ENCODE peak calls at places on chromosomes 11 and 22, in seven cellular contexts. One of them, this sample, is unnamed.

GRCh38 chr11:112223125-112223524 is 3.1 kb upstream of the PTS start:
- DNase-seq in H1: no peak
- DNase-seq in trophoblast cell: no peak
- DNase-seq in H9: no peak
- DNase-seq in IMR-90: peak
- DNase-seq in mesenchymal stem cell: no peak
- DNase-seq in neuronal stem cell: no peak
- DNase-seq in this sample: no peak

GRCh38 chr11:29914203-29914930 is 102.5 kb downstream of the KCNA4 start:
- DNase-seq in H1: no peak
- DNase-seq in IMR-90: no peak
- DNase-seq in neuronal stem cell: no peak
- DNase-seq in trophoblast cell: peak
- DNase-seq in mesenchymal stem cell: no peak
- DNase-seq in H9: no peak
- DNase-seq in this sample: no peak

GRCh38 chr11:111941963-111942362 is 4.8 kb downstream of the DIXDC1 start:
- DNase-seq in trophoblast cell: no peak
- DNase-seq in neuronal stem cell: no peak
- DNase-seq in IMR-90: no peak
- DNase-seq in mesenchymal stem cell: no peak
- DNase-seq in H9: no peak
- DNase-seq in H1: no peak
- DNase-seq in this sample: no peak

GRCh38 chr11:11416917-11417316 is 63.9 kb upstream of the CSNK2A3 start:
- DNase-seq in IMR-90: peak
- DNase-seq in trophoblast cell: peak
- DNase-seq in mesenchymal stem cell: peak
- DNase-seq in neuronal stem cell: no peak
- DNase-seq in H1: no peak
- DNase-seq in H9: no peak
- DNase-seq in this sample: peak

GRCh38 chr22:31828739-31829138 is 74.9 kb downstream of the DEPDC5 start:
- DNase-seq in IMR-90: no peak
- DNase-seq in neuronal stem cell: no peak
- DNase-seq in mesenchymal stem cell: peak
- DNase-seq in trophoblast cell: no peak
- DNase-seq in H1: no peak
- DNase-seq in H9: no peak
- DNase-seq in this sample: no peak

GRCh38 chr11:36453678-36454077 is 56.4 kb downstream of the TRAF6 start:
- DNase-seq in IMR-90: peak
- DNase-seq in trophoblast cell: no peak
- DNase-seq in H9: no peak
- DNase-seq in mesenchymal stem cell: peak
- DNase-seq in neuronal stem cell: no peak
- DNase-seq in H1: no peak
- DNase-seq in this sample: no peak

GRCh38 chr22:49926916-49927315 is 8.5 kb downstream of the CRELD2 start:
- DNase-seq in neuronal stem cell: no peak
- DNase-seq in H9: no peak
- DNase-seq in trophoblast cell: no peak
- DNase-seq in mesenchymal stem cell: no peak
- DNase-seq in H1: no peak
- DNase-seq in IMR-90: no peak
- DNase-seq in this sample: no peak

GRCh38 chr11:107044503-107044902 is 26.2 kb upstream of the GUCY1A2 start:
- DNase-seq in mesenchymal stem cell: no peak
- DNase-seq in H9: no peak
- DNase-seq in neuronal stem cell: no peak
- DNase-seq in trophoblast cell: no peak
- DNase-seq in IMR-90: no peak
- DNase-seq in H1: no peak
- DNase-seq in this sample: no peak

GRCh38 chr22:35705141-35705540 is 12.5 kb upstream of the APOL5 start:
- DNase-seq in H9: no peak
- DNase-seq in mesenchymal stem cell: peak
- DNase-seq in trophoblast cell: peak
- DNase-seq in H1: no peak
- DNase-seq in neuronal stem cell: no peak
- DNase-seq in IMR-90: peak
- DNase-seq in this sample: no peak

GRCh38 chr11:116615211-116615865 is 157.4 kb downstream of the BUD13 start:
- DNase-seq in H1: no peak
- DNase-seq in trophoblast cell: no peak
- DNase-seq in mesenchymal stem cell: no peak
- DNase-seq in IMR-90: no peak
- DNase-seq in H9: no peak
- DNase-seq in neuronal stem cell: no peak
- DNase-seq in this sample: no peak

GRCh38 chr11:68965901-68966868 is 14.6 kb downstream of the MRGPRD start:
- DNase-seq in mesenchymal stem cell: no peak
- DNase-seq in IMR-90: no peak
- DNase-seq in H1: no peak
- DNase-seq in neuronal stem cell: no peak
- DNase-seq in trophoblast cell: no peak
- DNase-seq in H9: no peak
- DNase-seq in this sample: no peak

GRCh38 chr11:68961245-68961644 is 19.5 kb downstream of the MRGPRD start:
- DNase-seq in IMR-90: no peak
- DNase-seq in H9: no peak
- DNase-seq in trophoblast cell: no peak
- DNase-seq in H1: no peak
- DNase-seq in mesenchymal stem cell: no peak
- DNase-seq in neuronal stem cell: no peak
- DNase-seq in this sample: no peak

GRCh38 chr11:68960299-68961071 is 20.3 kb downstream of the MRGPRD start:
- DNase-seq in neuronal stem cell: no peak
- DNase-seq in mesenchymal stem cell: no peak
- DNase-seq in trophoblast cell: no peak
- DNase-seq in IMR-90: no peak
- DNase-seq in H9: no peak
- DNase-seq in H1: no peak
- DNase-seq in this sample: no peak

GRCh38 chr11:68962527-68963250 is 18.1 kb downstream of the MRGPRD start:
- DNase-seq in H1: no peak
- DNase-seq in IMR-90: no peak
- DNase-seq in trophoblast cell: peak
- DNase-seq in H9: peak
- DNase-seq in mesenchymal stem cell: no peak
- DNase-seq in neuronal stem cell: no peak
- DNase-seq in this sample: no peak

GRCh38 chr11:68963779-68964178 is 17.0 kb downstream of the MRGPRD start:
- DNase-seq in neuronal stem cell: no peak
- DNase-seq in mesenchymal stem cell: no peak
- DNase-seq in trophoblast cell: peak
- DNase-seq in H1: no peak
- DNase-seq in IMR-90: peak
- DNase-seq in H9: peak
- DNase-seq in this sample: peak
- H2BK120ac ChIP-seq in neuronal stem cell: no peak
- H2BK120ac ChIP-seq in mesenchymal stem cell: no peak
- H2BK120ac ChIP-seq in trophoblast cell: no peak
- H2BK120ac ChIP-seq in H1: no peak
- H2BK120ac ChIP-seq in IMR-90: no peak
- H2BK120ac ChIP-seq in H9: no peak
- H2BK120ac ChIP-seq in this sample: no peak

GRCh38 chr11:64544616-64545296 is 46.3 kb upstream of the SLC22A12 start:
- DNase-seq in IMR-90: no peak
- DNase-seq in trophoblast cell: peak
- DNase-seq in H9: no peak
- DNase-seq in mesenchymal stem cell: no peak
- DNase-seq in neuronal stem cell: no peak
- DNase-seq in H1: no peak
- DNase-seq in this sample: no peak
- H2BK120ac ChIP-seq in IMR-90: peak
- H2BK120ac ChIP-seq in trophoblast cell: no peak
- H2BK120ac ChIP-seq in H9: no peak
- H2BK120ac ChIP-seq in mesenchymal stem cell: no peak
- H2BK120ac ChIP-seq in neuronal stem cell: no peak
- H2BK120ac ChIP-seq in H1: no peak
- H2BK120ac ChIP-seq in this sample: no peak

GRCh38 chr11:129613076-129613475 is 202.6 kb upstream of the TMEM45B start:
- DNase-seq in neuronal stem cell: no peak
- DNase-seq in IMR-90: no peak
- DNase-seq in mesenchymal stem cell: peak
- DNase-seq in H9: no peak
- DNase-seq in H1: no peak
- DNase-seq in trophoblast cell: peak
- DNase-seq in this sample: peak
- H2BK120ac ChIP-seq in neuronal stem cell: no peak
- H2BK120ac ChIP-seq in IMR-90: no peak
- H2BK120ac ChIP-seq in mesenchymal stem cell: no peak
- H2BK120ac ChIP-seq in H9: no peak
- H2BK120ac ChIP-seq in H1: no peak
- H2BK120ac ChIP-seq in trophoblast cell: no peak
- H2BK120ac ChIP-seq in this sample: no peak

GRCh38 chr11:66064571-66064970 is 5.5 kb upstream of the PACS1 start:
- DNase-seq in mesenchymal stem cell: no peak
- DNase-seq in H9: no peak
- DNase-seq in H1: no peak
- DNase-seq in neuronal stem cell: no peak
- DNase-seq in IMR-90: no peak
- DNase-seq in trophoblast cell: no peak
- DNase-seq in this sample: no peak
- H2BK120ac ChIP-seq in mesenchymal stem cell: no peak
- H2BK120ac ChIP-seq in H9: no peak
- H2BK120ac ChIP-seq in H1: no peak
- H2BK120ac ChIP-seq in neuronal stem cell: no peak
- H2BK120ac ChIP-seq in IMR-90: no peak
- H2BK120ac ChIP-seq in trophoblast cell: no peak
- H2BK120ac ChIP-seq in this sample: no peak

DNA sequence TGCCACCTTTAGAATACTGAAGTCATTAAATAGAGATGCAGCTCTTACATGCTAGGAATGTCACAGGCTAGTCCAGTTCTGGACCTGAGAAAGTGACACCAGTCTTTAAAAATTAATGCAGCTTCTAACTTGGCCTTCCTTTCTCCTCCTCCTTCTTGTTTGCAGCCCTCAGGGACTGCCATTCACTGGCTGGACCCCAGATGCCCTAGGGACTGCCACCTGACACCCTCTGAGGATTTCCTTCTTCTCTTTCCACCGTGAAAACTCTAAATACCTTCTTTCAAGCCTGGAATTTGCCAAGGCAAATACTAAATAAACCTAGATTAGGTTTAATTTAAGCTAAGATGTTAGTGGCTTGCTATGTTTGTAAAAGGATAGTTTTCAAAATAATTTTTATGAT is 78.4 kb downstream of the MUC15 start:
- DNase-seq in mesenchymal stem cell: no peak
- DNase-seq in IMR-90: no peak
- DNase-seq in H1: no peak
- DNase-seq in neuronal stem cell: peak
- DNase-seq in H9: no peak
- DNase-seq in trophoblast cell: no peak
- DNase-seq in this sample: no peak
- H2BK120ac ChIP-seq in mesenchymal stem cell: no peak
- H2BK120ac ChIP-seq in IMR-90: no peak
- H2BK120ac ChIP-seq in H1: no peak
- H2BK120ac ChIP-seq in neuronal stem cell: no peak
- H2BK120ac ChIP-seq in H9: no peak
- H2BK120ac ChIP-seq in trophoblast cell: no peak
- H2BK120ac ChIP-seq in this sample: no peak

DNA sequence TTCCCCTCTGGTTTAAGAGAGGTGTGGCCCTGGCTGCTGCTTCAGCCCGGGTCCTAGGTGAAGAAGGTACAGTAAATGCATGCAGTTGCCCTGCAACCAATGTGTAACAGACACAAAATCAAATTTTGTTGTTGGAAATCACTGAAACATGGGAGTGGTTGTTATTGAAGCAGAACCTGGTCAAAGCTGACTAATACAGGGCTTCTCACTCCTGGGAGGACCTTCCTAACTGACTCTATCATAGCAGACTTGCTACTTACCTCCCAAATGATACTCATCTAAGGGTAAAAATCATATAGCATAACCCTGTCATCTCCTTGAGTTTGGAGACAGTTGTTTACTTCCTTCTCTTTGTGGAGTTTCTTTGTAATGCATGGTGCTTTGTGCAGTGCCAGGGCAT is 52.6 kb downstream of the SLC1A2 start:
- DNase-seq in trophoblast cell: no peak
- DNase-seq in IMR-90: no peak
- DNase-seq in H9: no peak
- DNase-seq in mesenchymal stem cell: no peak
- DNase-seq in neuronal stem cell: no peak
- DNase-seq in H1: no peak
- DNase-seq in this sample: no peak
- H2BK120ac ChIP-seq in trophoblast cell: no peak
- H2BK120ac ChIP-seq in IMR-90: peak
- H2BK120ac ChIP-seq in H9: no peak
- H2BK120ac ChIP-seq in mesenchymal stem cell: no peak
- H2BK120ac ChIP-seq in neuronal stem cell: no peak
- H2BK120ac ChIP-seq in H1: no peak
- H2BK120ac ChIP-seq in this sample: no peak

DNA sequence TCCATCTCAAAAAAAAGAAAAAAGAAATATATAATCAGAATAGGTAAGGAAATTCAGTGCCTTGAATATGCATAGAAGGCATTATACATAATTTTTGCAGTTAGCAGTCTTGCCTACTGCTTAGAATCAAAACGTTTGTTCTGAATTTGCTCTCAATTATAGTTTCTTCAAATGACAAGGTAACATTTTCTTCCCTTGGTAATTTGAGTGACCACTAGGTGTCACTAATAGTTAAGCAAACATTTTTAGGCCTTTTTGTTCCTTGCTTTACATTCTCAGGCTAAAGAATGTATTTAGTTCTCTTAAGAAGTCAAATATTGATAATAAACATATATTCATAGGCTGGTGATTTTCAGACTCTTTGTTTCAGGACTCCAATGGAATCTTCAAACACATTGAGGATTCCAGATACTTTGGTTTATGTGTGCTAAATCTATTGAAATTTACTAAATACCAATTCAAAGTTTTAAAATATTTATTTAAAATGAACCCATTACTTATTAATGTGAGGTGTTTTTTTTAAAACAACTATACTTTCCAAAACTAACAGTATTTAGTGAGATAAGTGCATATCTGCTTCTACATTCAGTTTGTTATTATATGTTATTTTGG is 55.0 kb upstream of the DEPDC7 start:
- DNase-seq in mesenchymal stem cell: peak
- DNase-seq in H9: no peak
- DNase-seq in IMR-90: peak
- DNase-seq in neuronal stem cell: peak
- DNase-seq in trophoblast cell: peak
- DNase-seq in H1: no peak
- DNase-seq in this sample: peak
- H2BK120ac ChIP-seq in mesenchymal stem cell: no peak
- H2BK120ac ChIP-seq in H9: no peak
- H2BK120ac ChIP-seq in IMR-90: no peak
- H2BK120ac ChIP-seq in neuronal stem cell: no peak
- H2BK120ac ChIP-seq in trophoblast cell: no peak
- H2BK120ac ChIP-seq in H1: no peak
- H2BK120ac ChIP-seq in this sample: no peak

This sample was measured in mesendoderm.